ENCODE peak calls at places on chromosome 9, in four cellular contexts. F is H1, P is mesendoderm, M is IMR-90. Q is an unnamed sample.

GRCh38 chr9:97623946-97624345 is 9.2 kb downstream of the TSTD2 start:
- DNase-seq in F (no peak), P (no peak), M (no peak), Q (no peak)

GRCh38 chr9:127450170-127450830 is 906 bp downstream of the RPL12 start:
- DNase-seq in F (no peak), P (peak; percentile 16), M (peak; percentile 53), Q (no peak)

GRCh38 chr9:133103183-133103986 is 17.7 kb downstream of the RALGDS start:
- DNase-seq in F (peak; percentile 93), P (no peak), M (peak; percentile 19), Q (peak; percentile 59)

GRCh38 chr9:134601764-134602163 is 39.8 kb upstream of the COL5A1 start:
- DNase-seq in F (no peak), P (no peak), M (peak; percentile 67), Q (no peak)

GRCh38 chr9:123773783-123774182 is 156.1 kb downstream of the DENND1A start:
- DNase-seq in F (no peak), P (no peak), M (no peak), Q (no peak)

GRCh38 chr9:83570359-83570758 is 32.2 kb upstream of the FRMD3 start:
- DNase-seq in F (no peak), P (no peak), M (no peak), Q (no peak)

GRCh38 chr9:8899541-8899940 is 1100.0 kb upstream of the DMAC1 start:
- DNase-seq in F (no peak), P (no peak), M (no peak), Q (no peak)

GRCh38 chr9:91119679-91120078 is 242.0 kb downstream of the AUH start:
- DNase-seq in F (no peak), P (peak; percentile 89), M (peak; percentile 90), Q (no peak)

GRCh38 chr9:109729513-109729912 is 50.5 kb upstream of the PALM2AKAP2 start:
- DNase-seq in F (no peak), P (no peak), M (no peak), Q (no peak)

GRCh38 chr9:96617439-96618185 is 2.0 kb downstream of the CDC14B start:
- DNase-seq in F (no peak), P (no peak), M (no peak), Q (peak; percentile 31)

GRCh38 chr9:4293293-4293931 is 6.5 kb downstream of the GLIS3 start:
- DNase-seq in F (no peak), P (peak; percentile 72), M (peak; percentile 97), Q (no peak)

GRCh38 chr9:108885643-108886348 is 23.7 kb downstream of the ACTL7A start:
- DNase-seq in F (no peak), P (peak; percentile 2), M (peak; percentile 84), Q (no peak)

GRCh38 chr9:123406016-123406415 is 50.0 kb downstream of the CRB2 start:
- DNase-seq in F (no peak), P (no peak), M (no peak), Q (no peak)

GRCh38 chr9:96117398-96118060 is 184.4 kb downstream of the HSD17B3 start:
- DNase-seq in F (no peak), P (no peak), M (no peak), Q (no peak)

GRCh38 chr9:121201045-121201737 is 478 bp downstream of the RAB14 start:
- DNase-seq in F (peak; percentile 64), P (peak; percentile 49), M (no peak), Q (no peak)

GRCh38 chr9:76403352-76403751 is 9.1 kb upstream of the RFK start:
- DNase-seq in F (no peak), P (peak; percentile 23), M (peak; percentile 85), Q (no peak)

GRCh38 chr9:112680731-112681402 is 37.0 kb downstream of the INIP start:
- DNase-seq in F (peak; percentile 51), P (peak; percentile 64), M (no peak), Q (peak; percentile 43)

GRCh38 chr9:114006155-114006550 is 71.9 kb downstream of the AMBP start:
- DNase-seq in F (peak; percentile 27), P (no peak), M (no peak), Q (peak; percentile 5)

GRCh38 chr9:93473411-93473810 is 20.0 kb upstream of the FAM120AOS start:
- DNase-seq in F (no peak), P (no peak), M (peak; percentile 61), Q (no peak)

GRCh38 chr9:18706648-18707047 is 232.7 kb downstream of the ADAMTSL1 start:
- DNase-seq in F (no peak), P (no peak), M (no peak), Q (peak; percentile 39)

GRCh38 chr9:27655454-27655853 is 82.2 kb upstream of the C9orf72 start:
- DNase-seq in F (no peak), P (no peak), M (no peak), Q (no peak)

GRCh38 chr9:128438343-128439109 is 17.3 kb upstream of the ODF2 start:
- DNase-seq in F (peak; percentile 99), P (peak; percentile 91), M (peak; percentile 67), Q (peak; percentile 94)

GRCh38 chr9:137664676-137665075 is 45.9 kb downstream of the EHMT1 start:
- DNase-seq in F (no peak), P (no peak), M (no peak), Q (no peak)

GRCh38 chr9:137666505-137666809 is 47.7 kb downstream of the EHMT1 start:
- DNase-seq in F (no peak), P (no peak), M (no peak), Q (no peak)

GRCh38 chr9:137665697-137666504 is 47.1 kb downstream of the EHMT1 start:
- DNase-seq in F (no peak), P (peak; percentile 79), M (no peak), Q (peak; percentile 81)

GRCh38 chr9:137665226-137665625 is 46.4 kb downstream of the EHMT1 start:
- DNase-seq in F (no peak), P (no peak), M (no peak), Q (no peak)

GRCh38 chr9:137663584-137663983 is 44.8 kb downstream of the EHMT1 start:
- DNase-seq in F (no peak), P (no peak), M (no peak), Q (no peak)
- H2BK120ac ChIP-seq in F (no peak overlapping the region), P (no peak overlapping the region), M (no peak overlapping the region), Q (no peak overlapping the region)

DNA sequence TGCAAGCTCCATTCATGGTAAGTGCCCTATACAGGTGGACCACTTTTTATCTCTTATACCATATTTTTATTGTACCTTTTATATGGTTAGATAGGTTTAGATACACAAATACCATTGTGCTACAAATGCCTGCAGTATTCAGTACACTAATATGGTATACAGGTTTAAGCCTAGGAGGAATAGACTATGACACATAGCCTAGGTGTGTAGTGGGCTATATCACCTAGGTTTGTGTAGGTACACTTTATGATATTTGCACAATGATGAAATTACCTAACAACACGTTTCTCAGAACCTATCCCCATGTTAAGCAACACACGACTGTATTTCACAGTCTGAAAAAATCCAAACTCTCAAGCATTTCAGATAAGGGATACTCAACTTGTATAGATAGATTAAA is 9.6 kb upstream of the PHF24 start:
- DNase-seq in F (no peak), P (no peak), M (no peak), Q (no peak)
- H3K56ac ChIP-seq in F (no peak overlapping the region), P (no peak overlapping the region), M (no peak overlapping the region), Q (no peak overlapping the region)

DNA sequence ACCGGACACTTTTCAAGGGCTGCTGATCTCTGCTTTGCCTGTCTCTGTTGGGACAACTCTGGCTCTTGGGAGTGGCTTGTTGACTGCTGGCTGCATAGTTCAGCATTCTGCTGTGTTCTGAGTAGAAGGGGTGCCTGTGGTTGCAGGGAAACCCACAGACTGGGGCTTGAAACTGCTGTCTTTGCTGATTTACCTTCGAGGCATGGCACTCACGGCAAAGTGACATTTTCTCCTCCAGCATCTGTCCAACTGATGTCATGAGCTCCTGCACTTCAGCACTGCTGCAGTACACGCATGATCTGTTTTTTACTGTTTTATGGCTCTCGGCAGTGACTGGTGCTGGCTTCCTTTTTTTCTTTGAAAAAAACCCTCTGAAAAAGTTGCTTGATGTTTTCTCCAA is 69.2 kb downstream of the SPATA31D1 start:
- DNase-seq in F (no peak), P (no peak), M (no peak), Q (no peak)
- H2BK120ac ChIP-seq in F (no peak overlapping the region), P (no peak overlapping the region), M (no peak overlapping the region), Q (no peak overlapping the region)

DNA sequence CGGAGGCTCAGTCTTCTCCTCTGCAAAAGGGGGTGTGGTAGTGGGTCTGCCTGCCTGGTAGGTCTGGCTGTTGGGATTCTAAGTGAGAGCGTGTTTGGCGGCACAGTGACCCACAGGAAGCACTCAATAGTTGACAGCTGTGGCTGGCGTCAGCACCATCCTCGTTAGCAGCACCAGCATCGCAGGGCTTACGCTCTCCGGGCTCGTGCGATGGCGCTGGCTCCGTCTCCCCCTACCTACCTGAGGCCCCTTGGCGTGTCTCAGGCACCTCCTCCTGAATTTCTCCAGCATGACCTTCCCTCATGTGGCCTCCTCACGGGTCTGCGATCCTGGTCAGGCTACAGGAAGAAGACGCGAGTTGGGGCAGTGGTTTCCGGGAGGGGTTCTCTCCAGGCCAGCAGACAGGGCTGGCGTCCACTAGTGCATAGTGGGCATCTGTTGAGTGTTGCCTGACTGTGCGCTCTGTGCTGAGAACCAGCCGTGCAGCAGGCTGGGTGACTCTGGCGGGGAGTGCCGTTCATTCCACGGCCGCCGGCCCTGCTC is 66.9 kb downstream of the HMCN2 start:
- DNase-seq in F (no peak), P (no peak), M (no peak), Q (no peak)
- H3K56ac ChIP-seq in F (no peak overlapping the region), P (no peak overlapping the region), M (no peak overlapping the region), Q (no peak overlapping the region)

GRCh38 chr9:89754223-89754622 is 149.4 kb downstream of the GADD45G start:
- DNase-seq in F (no peak), P (no peak), M (no peak), Q (no peak)
- H2BK120ac ChIP-seq in F (no peak overlapping the region), P (no peak overlapping the region), M (no peak overlapping the region), Q (no peak overlapping the region)

DNA sequence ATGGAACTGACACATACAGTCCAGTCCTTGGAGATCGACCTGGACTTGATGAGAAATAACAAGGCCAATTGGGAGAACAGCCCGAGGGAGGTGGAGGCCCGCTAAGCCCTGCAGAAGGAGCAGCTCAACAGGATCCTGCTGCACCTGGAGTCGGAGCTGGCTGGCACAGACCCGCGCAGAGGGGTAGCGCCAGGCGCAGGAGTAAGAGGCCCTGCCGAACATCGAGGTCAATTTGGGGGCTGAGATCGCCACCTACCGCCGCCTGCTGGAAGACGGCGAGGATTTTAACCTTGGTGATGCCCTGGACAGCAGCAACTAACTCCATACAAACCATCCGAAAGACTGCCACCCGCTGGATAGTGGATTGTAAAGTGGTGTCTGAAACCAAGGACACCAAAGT is 1610.1 kb upstream of the ACO1 start:
- DNase-seq in F (peak; percentile 87), P (peak; percentile 91), M (no peak), Q (peak; percentile 92)
- H3K56ac ChIP-seq in F (no peak overlapping the region), P (no peak overlapping the region), M (no peak overlapping the region), Q (no peak overlapping the region)

Q was measured in H9.